ENCODE peak calls at places on chromosomes 3 and 15, in eight cellular contexts. O is Karpas-422; H is Daoy; Y is RWPE1; G is GDM1; A is ELR; V is CD4-positive, alpha-beta T cell; E is Right ventricle myocardium superior. T is an unnamed sample.

GRCh38 chr3:142595951-142596725 is at the start of gene PLS1:
- DNase-seq in O (peak), H (peak), Y (peak), G (peak), A (peak), V (peak), E (peak), T (peak)

GRCh38 chr3:182609575-182610156 is 183.6 kb upstream of the ATP11B start:
- DNase-seq in O (no peak), H (peak), Y (peak), G (no peak), A (no peak), V (no peak), E (no peak), T (no peak)

GRCh38 chr15:70528270-70528706 is 235.1 kb downstream of the UACA start:
- DNase-seq in O (peak), H (peak), Y (no peak), G (peak), A (peak), V (peak), E (no peak), T (peak)

GRCh38 chr3:148992027-148992634 is 791 bp downstream of the GYG1 start:
- DNase-seq in O (peak), H (peak), Y (peak), G (no peak), A (peak), V (peak), E (peak), T (peak)

GRCh38 chr3:20572473-20572872 is 386.5 kb upstream of the SGO1 start:
- DNase-seq in O (no peak), H (no peak), Y (no peak), G (no peak), A (no peak), V (no peak), E (no peak), T (no peak)

GRCh38 chr3:156535162-156535627 is 19.7 kb downstream of the SSR3 start:
- DNase-seq in O (peak), H (peak), Y (peak), G (no peak), A (peak), V (no peak), E (peak), T (peak)

GRCh38 chr15:52137432-52138357 is 25.1 kb upstream of the BCL2L10 start:
- DNase-seq in O (no peak), H (no peak), Y (no peak), G (peak), A (no peak), V (no peak), E (no peak), T (peak)

GRCh38 chr3:106811376-106811775 is 565.9 kb upstream of the CCDC54 start:
- DNase-seq in O (no peak), H (peak), Y (peak), G (no peak), A (peak), V (no peak), E (no peak), T (no peak)

GRCh38 chr15:69395991-69396390 is 18.2 kb upstream of the KIF23 start:
- DNase-seq in O (no peak), H (no peak), Y (no peak), G (no peak), A (no peak), V (no peak), E (no peak), T (no peak)